ENCODE peak calls at places on chromosomes 4 and X, in six cellular contexts. One of them, this sample, is unnamed.

GRCh38 chr4:149961876-149962597 is 116.2 kb upstream of the DCLK2 start:
- DNase-seq in K562: no peak
- DNase-seq in H1: no peak
- DNase-seq in GM12878: no peak
- DNase-seq in SK-N-SH: no peak
- DNase-seq in HepG2: no peak
- DNase-seq in this sample: no peak

GRCh38 chr4:168421671-168422070 is 58.6 kb downstream of the DDX60L start:
- DNase-seq in HepG2: no peak
- DNase-seq in H1: no peak
- DNase-seq in K562: peak
- DNase-seq in SK-N-SH: no peak
- DNase-seq in GM12878: no peak
- DNase-seq in this sample: peak

GRCh38 chrX:38628587-38628986 is 67.2 kb downstream of the TSPAN7 start:
- DNase-seq in K562: no peak
- DNase-seq in GM12878: no peak
- DNase-seq in SK-N-SH: no peak
- DNase-seq in H1: no peak
- DNase-seq in HepG2: no peak
- DNase-seq in this sample: no peak

GRCh38 chr4:39947963-39948362 is 29.7 kb downstream of the PDS5A start:
- DNase-seq in K562: no peak
- DNase-seq in SK-N-SH: no peak
- DNase-seq in HepG2: no peak
- DNase-seq in H1: no peak
- DNase-seq in GM12878: no peak
- DNase-seq in this sample: no peak

GRCh38 chr4:92232566-92232965 is 71.2 kb upstream of the GRID2 start:
- DNase-seq in K562: no peak
- DNase-seq in HepG2: no peak
- DNase-seq in H1: no peak
- DNase-seq in GM12878: no peak
- DNase-seq in SK-N-SH: no peak
- DNase-seq in this sample: no peak

GRCh38 chr4:7034262-7035081 is 8.7 kb upstream of the TADA2B start:
- DNase-seq in GM12878: no peak
- DNase-seq in HepG2: peak
- DNase-seq in H1: no peak
- DNase-seq in SK-N-SH: no peak
- DNase-seq in K562: no peak
- DNase-seq in this sample: no peak

GRCh38 chrX:67619253-67619652 is 75.4 kb downstream of the AR start:
- DNase-seq in GM12878: no peak
- DNase-seq in SK-N-SH: no peak
- DNase-seq in K562: no peak
- DNase-seq in H1: no peak
- DNase-seq in HepG2: no peak
- DNase-seq in this sample: no peak

GRCh38 chr4:105490523-105490922 is 16.7 kb upstream of the PPA2 start:
- DNase-seq in H1: no peak
- DNase-seq in HepG2: no peak
- DNase-seq in SK-N-SH: no peak
- DNase-seq in K562: no peak
- DNase-seq in GM12878: no peak
- DNase-seq in this sample: no peak

GRCh38 chr4:56902703-56903102 is 5.0 kb upstream of the REST start:
- DNase-seq in K562: no peak
- DNase-seq in SK-N-SH: no peak
- DNase-seq in HepG2: no peak
- DNase-seq in GM12878: no peak
- DNase-seq in H1: no peak
- DNase-seq in this sample: no peak

GRCh38 chr4:8383451-8384160 is 56.9 kb downstream of the ACOX3 start:
- DNase-seq in SK-N-SH: no peak
- DNase-seq in HepG2: no peak
- DNase-seq in GM12878: no peak
- DNase-seq in H1: no peak
- DNase-seq in K562: no peak
- DNase-seq in this sample: no peak

GRCh38 chrX:1389181-1389992 is 2.5 kb downstream of the SLC25A6 start:
- DNase-seq in K562: no peak
- DNase-seq in HepG2: no peak
- DNase-seq in GM12878: no peak
- DNase-seq in SK-N-SH: no peak
- DNase-seq in H1: no peak
- DNase-seq in this sample: no peak

GRCh38 chrX:70171636-70172035 is 5.6 kb upstream of the DGAT2L6 start:
- DNase-seq in SK-N-SH: no peak
- DNase-seq in HepG2: no peak
- DNase-seq in H1: no peak
- DNase-seq in K562: no peak
- DNase-seq in GM12878: no peak
- DNase-seq in this sample: no peak

GRCh38 chrX:72238721-72239475 is at the start of gene ERCC6L:
- DNase-seq in SK-N-SH: peak
- DNase-seq in HepG2: peak
- DNase-seq in GM12878: peak
- DNase-seq in H1: peak
- DNase-seq in K562: peak
- DNase-seq in this sample: peak

GRCh38 chr4:52059372-52059771 is 8.3 kb downstream of the SPATA18 start:
- DNase-seq in GM12878: no peak
- DNase-seq in HepG2: no peak
- DNase-seq in K562: no peak
- DNase-seq in H1: no peak
- DNase-seq in SK-N-SH: no peak
- DNase-seq in this sample: no peak

GRCh38 chr4:83212041-83212851 is 72.4 kb downstream of the COQ2 start:
- DNase-seq in SK-N-SH: no peak
- DNase-seq in H1: no peak
- DNase-seq in GM12878: peak
- DNase-seq in HepG2: no peak
- DNase-seq in K562: no peak
- DNase-seq in this sample: no peak

GRCh38 chrX:118528089-118528753 is 32.6 kb downstream of the DOCK11 start:
- DNase-seq in SK-N-SH: no peak
- DNase-seq in HepG2: no peak
- DNase-seq in H1: no peak
- DNase-seq in K562: no peak
- DNase-seq in GM12878: peak
- DNase-seq in this sample: no peak

GRCh38 chr4:98519268-98519993 is 139.0 kb downstream of the TSPAN5 start:
- DNase-seq in SK-N-SH: no peak
- DNase-seq in HepG2: peak
- DNase-seq in H1: no peak
- DNase-seq in K562: no peak
- DNase-seq in GM12878: no peak
- DNase-seq in this sample: no peak

GRCh38 chr4:98524271-98524670 is 134.1 kb downstream of the TSPAN5 start:
- DNase-seq in SK-N-SH: no peak
- DNase-seq in HepG2: no peak
- DNase-seq in GM12878: no peak
- DNase-seq in H1: no peak
- DNase-seq in K562: no peak
- DNase-seq in this sample: no peak

GRCh38 chr4:98522062-98522461 is 136.3 kb downstream of the TSPAN5 start:
- DNase-seq in SK-N-SH: no peak
- DNase-seq in K562: no peak
- DNase-seq in H1: no peak
- DNase-seq in GM12878: no peak
- DNase-seq in HepG2: no peak
- DNase-seq in this sample: no peak

GRCh38 chr4:98521486-98521885 is 136.9 kb downstream of the TSPAN5 start:
- DNase-seq in SK-N-SH: no peak
- DNase-seq in H1: no peak
- DNase-seq in HepG2: no peak
- DNase-seq in GM12878: no peak
- DNase-seq in K562: no peak
- DNase-seq in this sample: no peak

DNA sequence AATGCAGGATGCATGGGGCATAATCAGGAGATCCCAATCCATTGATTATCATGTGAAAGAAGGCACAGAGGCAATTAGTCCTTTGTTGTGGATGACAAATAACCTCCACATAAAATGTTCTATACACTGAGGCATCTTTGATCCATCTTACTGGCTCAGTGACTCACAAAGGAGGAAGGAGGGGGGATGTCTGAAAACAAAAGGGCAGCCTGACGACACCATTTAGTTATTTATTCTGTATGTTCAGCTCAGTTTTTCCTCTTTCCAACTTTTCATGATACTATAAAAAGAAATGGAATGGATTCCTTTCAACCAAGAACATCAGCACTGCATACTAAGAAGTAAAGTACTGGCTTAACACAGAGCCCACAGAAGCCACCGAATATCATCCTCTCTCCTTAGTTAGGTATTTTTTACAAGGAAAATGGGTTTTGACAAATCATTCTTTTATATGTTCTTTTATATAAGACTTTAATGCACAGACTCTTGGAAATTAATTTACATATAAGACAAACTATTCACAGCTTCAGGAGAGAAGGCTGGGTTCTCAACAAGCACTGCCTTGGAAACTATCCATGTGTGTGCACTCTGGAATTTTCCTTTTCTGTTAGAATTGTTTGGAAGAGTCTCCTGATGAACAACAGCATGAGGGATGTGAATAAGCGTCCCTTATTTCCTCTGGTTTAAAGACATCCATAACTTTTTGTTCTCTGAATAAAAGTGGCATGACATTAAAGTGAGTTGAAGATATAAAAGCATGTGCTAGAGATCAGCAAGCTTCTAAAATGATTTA is 135.6 kb downstream of the TSPAN5 start:
- DNase-seq in H1: no peak
- DNase-seq in GM12878: no peak
- DNase-seq in HepG2: peak
- DNase-seq in K562: no peak
- DNase-seq in SK-N-SH: no peak
- DNase-seq in this sample: peak
- TF ChIP-seq YY1 in H1: no peak
- TF ChIP-seq YY1 in GM12878: no peak
- TF ChIP-seq YY1 in HepG2: no peak
- TF ChIP-seq YY1 in K562: no peak
- TF ChIP-seq YY1 in SK-N-SH: no peak
- TF ChIP-seq YY1 in this sample: no peak

GRCh38 chrX:129956765-129957164 is 25.7 kb upstream of the BCORL1 start:
- DNase-seq in H1: no peak
- DNase-seq in HepG2: no peak
- DNase-seq in K562: no peak
- DNase-seq in SK-N-SH: no peak
- DNase-seq in GM12878: no peak
- DNase-seq in this sample: no peak
- H3K27ac ChIP-seq in H1: no peak
- H3K27ac ChIP-seq in HepG2: no peak
- H3K27ac ChIP-seq in K562: peak
- H3K27ac ChIP-seq in SK-N-SH: no peak
- H3K27ac ChIP-seq in GM12878: no peak
- H3K27ac ChIP-seq in this sample: peak

DNA sequence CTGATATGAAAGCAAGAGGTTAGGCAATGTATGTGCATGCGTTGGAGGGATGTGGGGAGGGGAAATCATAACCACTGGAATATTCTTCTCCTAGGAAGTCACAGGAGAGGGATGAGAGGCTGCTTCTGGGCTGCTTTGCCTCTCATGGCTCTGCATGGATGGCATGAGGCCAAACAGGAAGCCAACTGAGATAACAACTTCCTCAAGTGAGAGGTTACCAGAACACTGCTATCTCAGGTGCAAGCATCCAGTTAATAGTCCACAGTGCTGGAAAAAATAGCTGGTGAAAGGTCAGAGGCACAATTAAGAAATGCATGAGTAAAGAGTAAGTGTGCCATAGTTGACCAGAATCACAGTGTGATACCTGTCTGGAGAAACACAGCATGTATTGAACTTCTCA is 113.3 kb downstream of the ELOVL6 start:
- DNase-seq in GM12878: no peak
- DNase-seq in HepG2: peak
- DNase-seq in K562: peak
- DNase-seq in H1: no peak
- DNase-seq in SK-N-SH: no peak
- DNase-seq in this sample: no peak
- TF ChIP-seq YY1 in GM12878: no peak
- TF ChIP-seq YY1 in HepG2: no peak
- TF ChIP-seq YY1 in K562: no peak
- TF ChIP-seq YY1 in H1: no peak
- TF ChIP-seq YY1 in SK-N-SH: no peak
- TF ChIP-seq YY1 in this sample: no peak

GRCh38 chr4:25873632-25874129 is 10.9 kb upstream of the SEL1L3 start:
- DNase-seq in GM12878: no peak
- DNase-seq in H1: no peak
- DNase-seq in K562: no peak
- DNase-seq in SK-N-SH: no peak
- DNase-seq in HepG2: no peak
- DNase-seq in this sample: no peak
- H3K27ac ChIP-seq in GM12878: peak
- H3K27ac ChIP-seq in H1: no peak
- H3K27ac ChIP-seq in K562: no peak
- H3K27ac ChIP-seq in SK-N-SH: no peak
- H3K27ac ChIP-seq in HepG2: no peak
- H3K27ac ChIP-seq in this sample: no peak

This sample was measured in HCT116.